ENCODE peak calls at places on chromosomes 1 and 21, in eight cellular contexts. S is ovary, D is HepG2, T is heart left ventricle, C is right lobe of liver, G is IMR-90, A is spleen, H is A549. Z is an unnamed sample.

GRCh38 chr1:230086152-230086551 is 19.1 kb downstream of the GALNT2 start:
- DNase-seq in S (no peak), D (no peak), T (no peak), C (no peak), G (no peak), A (no peak), H (no peak), Z (no peak)

GRCh38 chr1:68232354-68233148 is at the start of gene WLS:
- DNase-seq in S (peak; percentile 88), D (no peak), T (peak; percentile 87), C (peak; percentile 77), G (peak; percentile 80), A (peak; percentile 87), H (peak; percentile 47), Z (peak; percentile 64)

GRCh38 chr1:41819069-41819468 is 99.7 kb downstream of the HIVEP3 start:
- DNase-seq in S (no peak), D (no peak), T (no peak), C (no peak), G (no peak), A (no peak), H (no peak), Z (no peak)

GRCh38 chr1:72846476-72846875 is 564.1 kb upstream of the NEGR1 start:
- DNase-seq in S (no peak), D (no peak), T (no peak), C (no peak), G (no peak), A (no peak), H (no peak), Z (no peak)

GRCh38 chr1:200917291-200917817 is 22.7 kb downstream of the INAVA start:
- DNase-seq in S (peak; percentile 2), D (peak; percentile 67), T (peak; percentile 87), C (no peak), G (no peak), A (peak; percentile 33), H (no peak), Z (no peak)

GRCh38 chr1:187445066-187445465 is 616.3 kb downstream of the PLA2G4A start:
- DNase-seq in S (no peak), D (no peak), T (no peak), C (no peak), G (peak; percentile 12), A (no peak), H (no peak), Z (no peak)

GRCh38 chr1:91712981-91713841 is 172.7 kb downstream of the TGFBR3 start:
- DNase-seq in S (peak; percentile 68), D (no peak), T (peak; percentile 67), C (no peak), G (peak; percentile 78), A (no peak), H (no peak), Z (no peak)

GRCh38 chr1:39826583-39826982 is 37.9 kb upstream of the BMP8B start:
- DNase-seq in S (no peak), D (no peak), T (no peak), C (no peak), G (no peak), A (no peak), H (no peak), Z (no peak)

GRCh38 chr1:226664413-226665101 is 74.5 kb downstream of the ITPKB start:
- DNase-seq in S (no peak), D (no peak), T (peak; percentile 67), C (no peak), G (peak; percentile 94), A (peak; percentile 73), H (no peak), Z (no peak)

GRCh38 chr21:37642493-37642892 is 273.8 kb downstream of the KCNJ6 start:
- DNase-seq in S (no peak), D (peak; percentile 32), T (no peak), C (no peak), G (no peak), A (no peak), H (no peak), Z (no peak)

GRCh38 chr1:178629549-178630154 is 95.4 kb upstream of the RALGPS2 start:
- DNase-seq in S (no peak), D (no peak), T (no peak), C (no peak), G (no peak), A (no peak), H (no peak), Z (no peak)

GRCh38 chr1:22854688-22855565 is 117.7 kb downstream of the LACTBL1 start:
- DNase-seq in S (no peak), D (no peak), T (no peak), C (no peak), G (no peak), A (no peak), H (no peak), Z (no peak)

GRCh38 chr1:211515090-211516023 is 23.4 kb upstream of the RD3 start:
- DNase-seq in S (peak; percentile 81), D (peak; percentile 88), T (peak; percentile 80), C (peak; percentile 96), G (peak; percentile 38), A (peak; percentile 95), H (peak; percentile 95), Z (peak; percentile 97)

GRCh38 chr1:208834346-208835081 is 590.3 kb upstream of the PLXNA2 start:
- DNase-seq in S (no peak), D (no peak), T (no peak), C (no peak), G (no peak), A (no peak), H (no peak), Z (no peak)

DNA sequence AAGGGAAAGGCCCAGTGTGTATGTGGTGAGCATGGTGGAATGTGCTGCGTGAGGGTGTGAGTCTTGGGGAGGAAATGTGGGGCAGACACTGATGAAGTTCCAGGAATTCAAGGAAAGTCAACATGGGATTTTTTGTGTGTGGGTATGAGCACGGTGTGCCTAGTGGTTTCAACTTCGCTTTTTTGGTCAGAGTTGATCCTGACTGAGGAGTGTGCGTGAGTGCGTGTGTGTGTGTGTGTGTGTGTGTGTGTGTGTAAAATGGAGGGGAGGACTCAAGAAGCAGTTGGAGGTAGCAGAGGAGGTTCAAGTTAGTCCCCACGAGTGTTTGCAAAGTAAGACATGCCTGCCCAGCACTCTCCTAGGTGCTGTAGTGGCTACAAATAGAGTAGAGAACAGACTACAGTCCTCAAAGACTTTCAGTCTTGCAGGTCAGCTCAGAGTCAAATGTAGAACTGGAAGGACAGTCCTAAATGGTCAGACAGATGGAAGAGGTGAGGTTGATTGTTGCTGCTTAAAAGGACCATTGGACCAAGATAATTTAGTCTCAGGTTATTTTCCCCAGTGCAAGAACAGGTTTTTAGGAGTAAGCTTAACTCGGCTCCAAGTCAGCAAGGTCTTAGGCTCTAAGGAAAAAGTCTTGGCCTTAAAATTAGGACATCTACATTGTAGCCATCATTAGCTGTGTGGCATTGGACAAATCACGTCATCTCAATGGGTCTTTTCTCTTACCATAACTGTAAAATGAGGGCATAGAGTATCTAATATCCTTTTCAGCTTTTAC is 25.0 kb downstream of the SLAMF1 start:
- DNase-seq in S (no peak), D (no peak), T (no peak), C (no peak), G (no peak), A (no peak), H (no peak), Z (no peak)
- TF ChIP-seq POLR2A in S (no peak), D (no peak), T (no peak), C (no peak), G (no peak), A (no peak), H (no peak), Z (no peak)

DNA sequence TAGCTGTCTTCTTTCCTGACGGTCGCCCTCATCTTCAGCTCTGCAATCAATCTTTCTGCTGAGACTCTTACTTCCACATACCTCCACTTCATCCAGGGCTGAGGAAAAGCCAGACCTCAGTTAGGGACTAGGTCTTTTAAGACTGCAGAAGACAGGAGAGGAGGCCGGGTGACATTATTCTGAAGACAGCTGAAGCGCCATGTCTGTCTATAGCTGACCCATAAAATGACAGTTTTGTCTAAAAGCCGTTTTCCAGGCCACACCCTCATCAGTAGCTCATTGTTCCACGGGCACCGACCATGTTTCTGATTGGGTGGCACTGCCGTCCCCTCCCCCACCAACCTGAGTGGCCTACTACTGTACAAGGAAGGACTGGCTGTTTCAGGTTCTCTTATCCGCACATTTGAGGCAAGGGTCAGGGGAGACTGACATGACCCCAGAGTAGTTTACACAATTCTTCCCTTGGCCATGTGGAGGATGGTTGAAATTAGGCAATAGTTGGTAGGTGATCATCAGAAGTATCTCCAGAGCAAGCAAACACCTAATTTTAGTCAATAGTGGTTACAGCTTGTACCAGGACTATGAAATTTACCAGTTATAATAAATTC is at the start of gene ADCY10:
- DNase-seq in S (no peak), D (peak; percentile 44), T (no peak), C (peak; percentile 95), G (no peak), A (no peak), H (no peak), Z (no peak)
- TF ChIP-seq POLR2A in S (no peak), D (peak; percentile 37), T (no peak), C (peak; percentile 71), G (no peak), A (no peak), H (no peak), Z (no peak)

GRCh38 chr1:150578278-150579109 is 916 bp downstream of the MCL1 start:
- DNase-seq in S (no peak), D (peak; percentile 72), T (peak; percentile 78), C (no peak), G (peak; percentile 91), A (peak; percentile 91), H (no peak), Z (no peak)
- TF ChIP-seq POLR2A in S (no peak), D (peak; percentile 37), T (peak; percentile 45), C (no peak), G (no peak), A (no peak), H (no peak), Z (no peak)

DNA sequence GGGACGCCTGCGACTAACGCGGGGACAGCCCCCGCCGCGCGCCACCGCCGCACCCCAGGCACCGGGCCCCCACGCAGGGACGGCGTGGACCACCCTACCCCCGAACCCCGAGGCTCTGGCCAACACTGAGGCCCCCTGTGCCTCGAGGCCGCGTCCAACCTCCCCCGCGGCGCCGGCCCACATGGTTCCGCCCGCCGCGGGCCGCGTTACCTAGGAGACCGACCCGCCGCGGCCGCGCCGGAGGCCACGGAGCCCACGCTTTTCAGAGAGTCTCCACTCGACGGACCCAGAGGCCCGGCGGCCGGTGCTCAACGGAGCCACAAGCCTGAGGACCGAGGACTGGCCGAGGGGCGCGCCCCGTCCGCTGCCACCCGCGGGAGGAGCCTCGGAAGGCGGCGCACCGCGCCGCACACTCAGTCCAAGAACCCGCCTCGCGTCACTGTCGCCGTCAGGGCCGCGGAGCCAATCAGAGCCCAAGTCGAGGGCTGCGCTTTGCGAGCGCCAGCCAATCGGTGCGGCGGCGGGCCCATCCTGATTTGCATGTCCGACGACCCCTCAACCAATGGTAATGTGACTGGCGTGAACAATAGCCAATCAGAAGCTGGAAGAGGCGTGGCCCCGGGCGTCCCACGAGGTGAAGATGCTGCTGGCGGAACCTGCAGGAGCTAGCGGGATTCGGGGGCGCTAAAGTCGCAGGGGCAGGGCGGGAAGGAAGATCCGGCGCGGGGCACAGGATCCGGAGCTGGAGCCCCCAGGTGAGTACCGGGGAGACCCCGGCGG is at the start of gene NPHP4:
- DNase-seq in S (peak; percentile 99), D (peak; percentile 98), T (peak; percentile 100), C (peak; percentile 98), G (peak; percentile 100), A (peak; percentile 99), H (peak; percentile 99), Z (peak; percentile 95)
- TF ChIP-seq POLR2A in S (peak; percentile 39), D (peak; percentile 63), T (peak; percentile 54), C (peak; percentile 29), G (peak; percentile 93), A (peak; percentile 46), H (peak; percentile 20), Z (peak; percentile 44)

Z was measured in H54.